ENCODE peak calls at places on chromosomes 1 and 21, in seven cellular contexts. A is BJ, E is adrenal gland, Z is mucosa of descending colon, L is right atrium auricular region, N is transverse colon, O is GM23338. C is an unnamed sample.

GRCh38 chr1:44030606-44031050 is 634 bp downstream of the SLC6A9 start:
- DNase-seq in O (peak; percentile 77), N (no peak), A (no peak), E (peak; percentile 59), L (no peak), Z (no peak), C (no peak)

GRCh38 chr1:6272476-6273270 is 11.8 kb upstream of the GPR153 start:
- DNase-seq in A (no peak), Z (no peak), N (no peak), E (no peak), O (no peak), L (no peak), C (no peak)

GRCh38 chr1:195591917-195592672 is 1016.1 kb downstream of the KCNT2 start:
- DNase-seq in L (no peak), O (no peak), E (no peak), Z (no peak), N (no peak), A (peak; percentile 96), C (no peak)

GRCh38 chr21:42841156-42841915 is 38.0 kb downstream of the WDR4 start:
- DNase-seq in Z (peak; percentile 13), N (no peak), E (peak; percentile 28), A (no peak), O (no peak), L (no peak), C (no peak)

GRCh38 chr1:4960782-4961475 is 306.5 kb downstream of the AJAP1 start:
- DNase-seq in A (no peak), L (no peak), O (no peak), Z (no peak), E (peak; percentile 73), N (no peak), C (no peak)

GRCh38 chr1:151147132-151147503 is 687 bp upstream of the SEMA6C start:
- DNase-seq in O (no peak), L (no peak), N (no peak), E (no peak), A (no peak), Z (no peak), C (no peak)

GRCh38 chr1:221347706-221348105 is 394.2 kb downstream of the DUSP10 start:
- DNase-seq in L (no peak), N (no peak), E (no peak), O (no peak), Z (no peak), A (no peak), C (no peak)

GRCh38 chr1:116739371-116740007 is 14.7 kb upstream of the CD2 start:
- DNase-seq in E (peak; percentile 33), N (no peak), L (no peak), Z (no peak), O (no peak), A (no peak), C (no peak)

GRCh38 chr1:34898220-34898820 is 31.1 kb downstream of the DLGAP3 start:
- DNase-seq in A (no peak), O (no peak), Z (no peak), N (no peak), E (peak; percentile 1), L (no peak), C (no peak)

GRCh38 chr1:167928457-167928852 is 8.0 kb upstream of the DCAF6 start:
- DNase-seq in L (no peak), Z (no peak), N (no peak), O (no peak), E (no peak), A (no peak), C (no peak)

GRCh38 chr1:206469933-206470691 is at the start of gene IKBKE:
- DNase-seq in E (peak; percentile 79), N (peak; percentile 77), O (peak; percentile 81), Z (peak; percentile 74), A (no peak), L (peak; percentile 77), C (peak; percentile 75)

GRCh38 chr1:205827623-205828022 is 14.6 kb upstream of the SLC41A1 start:
- DNase-seq in O (peak; percentile 41), Z (no peak), N (no peak), A (no peak), L (no peak), E (no peak), C (no peak)

GRCh38 chr1:59180715-59181114 is 116.2 kb upstream of the FGGY start:
- DNase-seq in O (no peak), L (no peak), N (no peak), A (no peak), E (no peak), Z (no peak), C (no peak)

GRCh38 chr1:115308969-115309368 is 29.1 kb downstream of the NGF start:
- DNase-seq in E (no peak), N (no peak), Z (no peak), A (no peak), L (no peak), O (no peak), C (no peak)

GRCh38 chr1:10753279-10753678 is 43.2 kb downstream of the CASZ1 start:
- DNase-seq in Z (no peak), A (no peak), L (no peak), O (peak; percentile 65), N (no peak), E (no peak), C (no peak)

GRCh38 chr1:47031059-47031458 is 7.6 kb downstream of the CYP4X1 start:
- DNase-seq in N (no peak), Z (no peak), E (no peak), A (no peak), L (no peak), O (no peak), C (peak; percentile 44)

GRCh38 chr1:168987330-168987729 is 119.2 kb upstream of the ATP1B1 start:
- DNase-seq in O (no peak), N (no peak), Z (no peak), L (no peak), A (no peak), E (no peak), C (no peak)

GRCh38 chr1:237042892-237043576 is 1.1 kb downstream of the RYR2 start:
- DNase-seq in E (no peak), O (peak; percentile 60), A (no peak), Z (no peak), N (no peak), L (no peak), C (no peak)

GRCh38 chr1:63073530-63074306 is 248.6 kb upstream of the FOXD3 start:
- DNase-seq in O (peak; percentile 73), E (no peak), Z (no peak), A (no peak), N (no peak), L (no peak), C (no peak)

GRCh38 chr21:17105972-17106371 is 406.9 kb upstream of the CXADR start:
- DNase-seq in L (no peak), Z (no peak), E (no peak), N (no peak), O (no peak), A (no peak), C (no peak)

DNA sequence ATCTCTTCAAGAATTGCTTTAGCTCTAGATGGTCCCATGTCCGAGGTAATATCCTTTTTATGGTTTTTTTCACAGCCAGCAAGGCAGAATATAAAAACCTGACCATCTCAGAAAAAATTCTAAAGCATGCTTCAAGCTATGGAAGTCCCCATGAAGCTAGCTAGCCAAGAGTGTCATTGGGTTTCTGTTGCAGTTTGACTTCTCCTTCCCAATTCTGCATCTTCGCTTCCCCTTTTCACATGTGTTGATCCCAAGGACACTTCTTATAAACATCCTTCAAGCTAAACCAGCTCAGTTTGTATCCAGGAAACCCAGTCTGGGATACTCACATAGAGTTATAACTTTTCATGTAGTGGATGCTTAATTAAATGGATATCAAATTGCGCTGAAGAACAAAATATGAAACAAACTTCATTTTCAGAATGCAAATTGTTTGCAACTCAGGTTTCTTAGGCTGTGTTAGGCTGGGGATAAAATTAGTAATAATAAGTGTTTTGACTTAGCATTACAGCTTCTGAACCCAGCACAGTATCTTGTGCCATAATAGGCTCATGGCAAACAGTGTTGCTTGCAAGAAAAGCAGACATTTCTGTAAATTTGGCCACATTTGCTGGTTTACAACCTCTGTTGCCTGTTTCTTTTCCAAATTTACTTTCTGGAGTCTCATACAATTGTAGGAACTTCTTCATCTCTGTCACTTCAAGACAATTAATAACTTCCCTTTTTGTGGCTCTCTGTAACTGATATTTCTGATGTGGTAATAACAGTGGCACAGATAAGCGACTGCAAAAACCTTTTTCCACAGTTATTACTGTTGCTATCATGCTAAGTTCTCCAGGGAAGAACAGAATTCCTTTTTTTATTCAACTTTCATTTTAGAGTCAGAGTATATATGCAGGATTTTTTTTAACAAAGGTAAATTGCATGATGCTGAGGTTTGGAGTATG is 53.2 kb downstream of the NCAM2 start:
- DNase-seq in Z (no peak), N (no peak), E (no peak), A (no peak), O (no peak), L (no peak), C (no peak)
- H3K36me3 ChIP-seq in Z (no peaks in the 10 kb centered on the region), N (no peaks in the 10 kb centered on the region), E (no peaks in the 10 kb centered on the region), A (no peaks in the 10 kb centered on the region), O (no peaks in the 10 kb centered on the region), L (no peaks in the 10 kb centered on the region), C (no peaks in the 10 kb centered on the region)

DNA sequence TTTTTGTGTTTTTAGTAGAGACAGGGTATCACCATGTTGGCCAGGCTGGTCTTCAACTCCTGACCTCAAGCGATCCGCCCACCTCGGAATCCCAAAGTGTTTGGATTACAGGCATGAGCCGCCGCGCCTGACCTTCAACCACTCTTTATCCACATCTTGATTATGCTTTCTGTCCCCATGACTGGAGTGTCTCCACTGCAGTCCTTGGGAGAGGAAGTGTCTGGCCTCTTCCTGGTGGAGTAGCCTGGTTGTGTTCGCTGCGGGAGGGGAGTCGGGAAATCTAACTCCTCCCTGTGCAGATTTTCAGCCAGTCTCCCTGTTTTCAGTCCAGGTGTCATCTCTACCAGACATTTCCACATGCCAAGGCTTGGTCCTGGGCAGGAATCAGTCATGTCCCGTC is 9.7 kb downstream of the KISS1 start:
- DNase-seq in N (no peak), O (no peak), A (no peak), Z (no peak), L (no peak), E (no peak), C (no peak)
- TF ChIP-seq CTCF in N (no peak), O (no peak), A (no peak), Z (no peak), L (no peak), E (no peak), C (no peak)

GRCh38 chr1:110898734-110899457 is 25.9 kb downstream of the CD53 start:
- DNase-seq in Z (no peak), N (no peak), E (no peak), O (no peak), A (no peak), L (no peak), C (no peak)

GRCh38 chr1:110899458-110899843 is 26.5 kb downstream of the CD53 start:
- DNase-seq in O (no peak), A (no peak), Z (no peak), N (no peak), L (no peak), E (no peak), C (no peak)

GRCh38 chr1:110896090-110896489 is 23.1 kb downstream of the CD53 start:
- DNase-seq in A (no peak), N (no peak), E (no peak), L (no peak), Z (no peak), O (no peak), C (no peak)

GRCh38 chr1:110893908-110894490 is 21.1 kb downstream of the CD53 start:
- DNase-seq in N (no peak), E (no peak), O (no peak), A (no peak), L (no peak), Z (no peak), C (no peak)

GRCh38 chr1:110897685-110898084 is 24.7 kb downstream of the CD53 start:
- DNase-seq in L (no peak), E (no peak), Z (no peak), A (no peak), O (no peak), N (no peak), C (no peak)
- H3K36me3 ChIP-seq in L (no peaks in the 10 kb centered on the region), E (no peaks in the 10 kb centered on the region), Z (no peaks in the 10 kb centered on the region), A (no peaks in the 10 kb centered on the region), O (no peaks in the 10 kb centered on the region), N (no peaks in the 10 kb centered on the region), C (no peaks in the 10 kb centered on the region)

GRCh38 chr1:15180189-15180588 is 26.6 kb downstream of the TMEM51 start:
- DNase-seq in N (no peak), O (no peak), Z (no peak), E (no peak), A (no peak), L (no peak), C (no peak)
- TF ChIP-seq CTCF in N (no peak), O (no peak), Z (no peak), E (no peak), A (no peak), L (no peak), C (no peak)

C was measured in colonic mucosa.